ENCODE peak calls at places on chromosomes 5 and 9, in six cellular contexts. X is HepG2, L is HCT116, C is GM23338, N is Panc1, D is K562. E is an unnamed sample.

GRCh38 chr9:129270205-129270604 is 92.1 kb upstream of the IER5L start:
- DNase-seq in L (no peak), N (no peak), D (no peak), X (no peak), C (no peak), E (no peak)

GRCh38 chr5:173397531-173397930 is 69.3 kb upstream of the STC2 start:
- DNase-seq in X (no peak), L (no peak), C (no peak), D (no peak), N (no peak), E (peak; percentile 25)

GRCh38 chr9:14924821-14925220 is 14.6 kb upstream of the FREM1 start:
- DNase-seq in X (peak; percentile 16), C (no peak), D (no peak), L (no peak), N (no peak), E (no peak)

GRCh38 chr5:111742166-111742565 is 14.8 kb downstream of the NREP start:
- DNase-seq in N (no peak), L (no peak), X (no peak), C (no peak), D (no peak), E (no peak)

GRCh38 chr9:87512321-87512720 is 14.7 kb downstream of the DAPK1 start:
- DNase-seq in X (no peak), D (no peak), L (no peak), C (no peak), N (no peak), E (no peak)

GRCh38 chr5:173890195-173890951 is 2.2 kb downstream of the CPEB4 start:
- DNase-seq in C (peak; percentile 56), D (peak; percentile 36), X (no peak), N (peak; percentile 52), L (no peak), E (no peak)

GRCh38 chr5:34626036-34626435 is 30.1 kb upstream of the RAI14 start:
- DNase-seq in N (peak; percentile 25), C (no peak), D (no peak), L (no peak), X (no peak), E (no peak)

GRCh38 chr5:124783285-124783684 is 36.8 kb upstream of the ZNF608 start:
- DNase-seq in D (no peak), C (no peak), N (no peak), L (no peak), X (no peak), E (no peak)

GRCh38 chr9:79812507-79813261 is 240.9 kb downstream of the TLE4 start:
- DNase-seq in X (no peak), D (no peak), C (peak; percentile 15), L (no peak), N (no peak), E (peak; percentile 6)

GRCh38 chr9:76296561-76297276 is 97.5 kb downstream of the RFK start:
- DNase-seq in D (no peak), X (no peak), N (no peak), L (no peak), C (no peak), E (no peak)

GRCh38 chr9:100670719-100671118 is 92.8 kb downstream of the CAVIN4 start:
- DNase-seq in C (peak; percentile 44), N (no peak), X (no peak), D (no peak), L (no peak), E (no peak)

GRCh38 chr9:129494113-129494789 is 126.7 kb downstream of the C9orf50 start:
- DNase-seq in X (no peak), N (no peak), D (no peak), L (no peak), C (peak; percentile 44), E (no peak)

DNA sequence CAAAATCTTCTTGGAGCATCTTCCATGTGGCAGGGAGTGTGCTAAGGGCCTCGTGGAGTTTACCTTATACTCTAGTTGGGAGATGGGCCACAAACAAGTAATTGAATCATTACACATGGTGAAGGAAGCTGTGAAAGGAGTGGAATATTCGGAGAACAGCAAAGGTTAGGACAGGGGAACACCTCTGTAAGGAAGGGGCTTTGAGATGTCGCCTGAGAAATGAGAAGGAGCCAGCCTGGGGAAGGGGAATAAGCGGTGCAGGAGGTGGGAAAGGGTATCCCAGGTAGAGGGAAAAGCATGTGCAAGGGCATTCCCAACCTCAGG is 2.2 kb upstream of the STOM start:
- DNase-seq in C (no peak), X (no peak), D (no peak), L (no peak), N (no peak), E (no peak)
- TF ChIP-seq REST in C (no peak), X (no peak), D (no peak), L (no peak), N (no peak), E (no peak)

DNA sequence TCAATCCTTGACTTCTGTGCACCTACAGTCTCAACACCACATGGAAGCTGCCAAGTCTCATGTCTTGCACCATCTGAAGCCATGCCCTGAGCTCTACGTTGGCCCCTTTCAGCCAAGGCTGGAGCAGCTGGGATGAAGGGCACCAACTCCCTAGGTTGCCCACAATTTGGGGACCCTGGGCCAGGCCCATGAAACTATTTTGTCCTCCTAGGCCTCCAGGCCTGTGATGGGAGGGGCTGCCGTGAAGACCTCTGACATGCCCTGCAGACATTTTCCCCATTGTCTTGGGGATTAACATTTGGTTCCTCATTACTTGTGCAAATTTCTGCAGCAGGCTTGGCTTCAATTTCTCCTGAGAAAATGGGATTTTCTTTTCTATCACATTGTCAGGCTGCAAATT is 285.1 kb downstream of the DTWD2 start:
- DNase-seq in C (no peak), X (no peak), L (no peak), N (no peak), D (no peak), E (no peak)
- TF ChIP-seq CTCF in C (no peak), X (no peak), L (no peak), N (no peak), D (no peak), E (no peak)

GRCh38 chr5:7576023-7576715 is 180.2 kb downstream of the ADCY2 start:
- DNase-seq in N (no peak), X (no peak), C (no peak), D (no peak), L (no peak), E (no peak)
- TF ChIP-seq POLR2AphosphoS5 in N (no peak), X (no peak), C (no peak), D (no peak), L (no peak), E (no peak)

DNA sequence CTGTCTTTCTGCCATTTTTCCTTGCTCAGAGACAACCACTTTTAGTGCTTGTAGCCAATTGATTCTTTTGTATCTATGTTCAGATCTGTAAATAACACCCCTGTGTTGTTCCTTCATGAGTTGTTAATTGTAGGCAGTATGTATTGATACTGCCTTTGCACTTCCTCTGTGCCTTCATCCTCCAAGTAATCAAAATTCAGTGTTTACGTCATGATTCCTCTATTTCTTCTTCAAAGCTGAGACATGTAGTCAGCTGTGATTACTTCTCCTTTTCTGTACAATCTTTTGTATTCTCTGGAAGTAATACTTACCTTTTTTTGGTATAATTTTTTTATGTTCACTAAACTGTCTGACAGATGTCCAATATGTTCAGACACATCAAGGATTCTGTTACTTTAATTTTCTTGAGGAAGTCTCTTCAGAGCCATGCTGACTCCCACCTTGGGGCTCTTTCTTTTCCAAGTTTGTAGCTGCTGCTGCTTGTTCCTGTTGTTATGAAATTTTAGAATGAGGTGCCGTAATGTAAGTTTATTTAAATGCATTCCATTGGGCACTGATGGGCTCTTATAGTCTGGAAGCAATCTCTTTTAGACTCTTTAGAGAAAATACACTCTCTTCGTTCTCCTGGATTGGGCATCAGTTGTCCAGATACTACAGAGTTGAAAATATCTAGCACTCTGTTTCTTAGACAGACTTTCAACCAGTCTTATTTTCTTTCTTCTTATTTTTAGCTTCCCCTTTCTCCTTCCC is 30.5 kb upstream of the LRRC70 start:
- DNase-seq in X (no peak), N (no peak), L (no peak), C (no peak), D (no peak), E (no peak)
- TF ChIP-seq REST in X (no peak), N (no peak), L (no peak), C (no peak), D (no peak), E (no peak)

GRCh38 chr5:167356374-167356773 is 935.1 kb upstream of the WWC1 start:
- DNase-seq in L (no peak), X (no peak), D (no peak), C (no peak), N (no peak), E (no peak)
- TF ChIP-seq CTCF in L (no peak), X (no peak), D (no peak), C (no peak), N (no peak), E (no peak)

E was measured in HL-60.